ENCODE peak calls at places on chromosome 19, in four cellular contexts. One of them, this sample, is unnamed. For H3K4me1, the result is how much of the 10 kb centered on the place peaks cover.

GRCh38 chr19:17333611-17334413 is 843 bp downstream of the ANO8 start:
- DNase-seq in spleen: peak
- DNase-seq in tibial artery: no peak
- DNase-seq in CD8-positive, alpha-beta memory T cell: peak
- DNase-seq in this sample: peak

GRCh38 chr19:3163230-3163886 is 15.2 kb upstream of the S1PR4 start:
- DNase-seq in spleen: peak
- DNase-seq in CD8-positive, alpha-beta memory T cell: peak
- DNase-seq in tibial artery: peak
- DNase-seq in this sample: peak

GRCh38 chr19:52600639-52601024 is 30.5 kb downstream of the ZNF701 start:
- DNase-seq in spleen: peak
- DNase-seq in tibial artery: no peak
- DNase-seq in CD8-positive, alpha-beta memory T cell: peak
- DNase-seq in this sample: no peak

GRCh38 chr19:2887391-2887914 is 13.3 kb upstream of the ZNF57 start:
- DNase-seq in CD8-positive, alpha-beta memory T cell: no peak
- DNase-seq in tibial artery: peak
- DNase-seq in spleen: no peak
- DNase-seq in this sample: peak

GRCh38 chr19:41356984-41357739 is 3.4 kb upstream of the TGFB1 start:
- DNase-seq in spleen: no peak
- DNase-seq in tibial artery: no peak
- DNase-seq in CD8-positive, alpha-beta memory T cell: no peak
- DNase-seq in this sample: no peak

GRCh38 chr19:13938361-13939027 is at the start of gene PODNL1:
- DNase-seq in spleen: no peak
- DNase-seq in tibial artery: peak
- DNase-seq in CD8-positive, alpha-beta memory T cell: no peak
- DNase-seq in this sample: no peak

GRCh38 chr19:6100284-6100915 is 9.9 kb downstream of the RFX2 start:
- DNase-seq in tibial artery: peak
- DNase-seq in spleen: peak
- DNase-seq in CD8-positive, alpha-beta memory T cell: no peak
- DNase-seq in this sample: peak

GRCh38 chr19:50059045-50059444 is 33.2 kb downstream of the ZNF473 start:
- DNase-seq in CD8-positive, alpha-beta memory T cell: no peak
- DNase-seq in spleen: no peak
- DNase-seq in tibial artery: no peak
- DNase-seq in this sample: no peak

GRCh38 chr19:6723738-6724137 is 3.3 kb upstream of the C3 start:
- DNase-seq in spleen: no peak
- DNase-seq in CD8-positive, alpha-beta memory T cell: no peak
- DNase-seq in tibial artery: no peak
- DNase-seq in this sample: no peak

GRCh38 chr19:2546128-2547032 is 70.5 kb downstream of the GADD45B start:
- DNase-seq in CD8-positive, alpha-beta memory T cell: no peak
- DNase-seq in tibial artery: peak
- DNase-seq in spleen: peak
- DNase-seq in this sample: no peak

GRCh38 chr19:4861147-4861546 is 6.3 kb downstream of the PLIN3 start:
- DNase-seq in tibial artery: no peak
- DNase-seq in spleen: no peak
- DNase-seq in CD8-positive, alpha-beta memory T cell: no peak
- DNase-seq in this sample: no peak

GRCh38 chr19:6242677-6243076 is 37.1 kb downstream of the MLLT1 start:
- DNase-seq in tibial artery: no peak
- DNase-seq in spleen: peak
- DNase-seq in CD8-positive, alpha-beta memory T cell: no peak
- DNase-seq in this sample: no peak

GRCh38 chr19:7541481-7541824 is 5.9 kb downstream of the PNPLA6 start:
- DNase-seq in CD8-positive, alpha-beta memory T cell: no peak
- DNase-seq in spleen: no peak
- DNase-seq in tibial artery: no peak
- DNase-seq in this sample: no peak

GRCh38 chr19:10812902-10813404 is 23.1 kb downstream of the TMED1 start:
- DNase-seq in CD8-positive, alpha-beta memory T cell: no peak
- DNase-seq in tibial artery: peak
- DNase-seq in spleen: peak
- DNase-seq in this sample: no peak

GRCh38 chr19:15015946-15016542 is 33.2 kb upstream of the CASP14 start:
- DNase-seq in spleen: no peak
- DNase-seq in CD8-positive, alpha-beta memory T cell: no peak
- DNase-seq in tibial artery: no peak
- DNase-seq in this sample: no peak

GRCh38 chr19:42286349-42287016 is 15.4 kb upstream of the PRR19 start:
- DNase-seq in spleen: peak
- DNase-seq in tibial artery: peak
- DNase-seq in CD8-positive, alpha-beta memory T cell: no peak
- DNase-seq in this sample: no peak

GRCh38 chr19:35479278-35479677 is 11.0 kb downstream of the KRTDAP start:
- DNase-seq in spleen: peak
- DNase-seq in CD8-positive, alpha-beta memory T cell: no peak
- DNase-seq in tibial artery: no peak
- DNase-seq in this sample: no peak

GRCh38 chr19:2344381-2344870 is 15.6 kb upstream of the TMPRSS9 start:
- DNase-seq in tibial artery: no peak
- DNase-seq in spleen: no peak
- DNase-seq in CD8-positive, alpha-beta memory T cell: no peak
- DNase-seq in this sample: no peak

DNA sequence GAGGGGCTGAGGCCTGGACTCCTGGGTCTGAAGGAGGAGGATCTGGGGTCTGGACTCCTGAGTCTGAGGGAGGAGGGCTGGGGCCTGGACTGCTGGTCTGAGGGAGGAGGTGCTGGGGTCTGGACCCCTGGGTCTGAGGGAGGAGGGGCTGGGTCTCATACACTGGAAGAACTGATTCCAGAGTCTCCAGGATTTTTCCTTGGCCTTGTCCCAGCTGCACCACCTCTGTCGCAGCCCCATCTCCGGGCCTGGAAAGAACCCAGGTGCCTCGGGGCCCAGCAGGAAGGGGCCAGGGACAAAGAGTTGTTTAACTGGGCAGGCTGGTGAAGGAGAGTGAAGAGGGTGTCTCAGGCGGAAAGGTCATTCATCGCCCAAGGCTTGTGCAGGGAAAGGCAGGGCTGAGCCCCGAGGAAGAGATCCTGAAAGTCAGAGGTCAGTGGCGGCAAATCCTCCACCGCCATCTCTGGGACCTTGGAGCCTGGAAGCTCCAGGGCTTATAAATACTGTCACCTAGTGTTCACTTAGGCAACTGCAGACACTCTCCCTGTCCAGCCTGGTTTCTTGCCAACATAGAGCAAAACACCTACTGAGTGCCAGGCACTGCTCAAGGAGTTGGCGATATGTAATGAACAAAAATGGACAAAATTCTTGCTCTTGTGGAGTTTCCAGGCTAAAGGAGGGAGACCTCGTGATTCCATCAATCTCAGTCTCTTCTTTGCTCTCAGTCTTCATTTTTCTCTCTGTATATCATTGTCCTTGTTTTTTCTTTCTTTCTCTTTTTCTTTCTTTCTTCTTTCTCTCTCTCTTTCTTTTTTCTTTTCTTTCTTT is 4.4 kb upstream of the KCNN4 start:
- DNase-seq in tibial artery: peak
- DNase-seq in spleen: peak
- DNase-seq in CD8-positive, alpha-beta memory T cell: no peak
- DNase-seq in this sample: peak
- H3K4me1 ChIP-seq in tibial artery: under half
- H3K4me1 ChIP-seq in spleen: half or more
- H3K4me1 ChIP-seq in CD8-positive, alpha-beta memory T cell: under half
- H3K4me1 ChIP-seq in this sample: under half

DNA sequence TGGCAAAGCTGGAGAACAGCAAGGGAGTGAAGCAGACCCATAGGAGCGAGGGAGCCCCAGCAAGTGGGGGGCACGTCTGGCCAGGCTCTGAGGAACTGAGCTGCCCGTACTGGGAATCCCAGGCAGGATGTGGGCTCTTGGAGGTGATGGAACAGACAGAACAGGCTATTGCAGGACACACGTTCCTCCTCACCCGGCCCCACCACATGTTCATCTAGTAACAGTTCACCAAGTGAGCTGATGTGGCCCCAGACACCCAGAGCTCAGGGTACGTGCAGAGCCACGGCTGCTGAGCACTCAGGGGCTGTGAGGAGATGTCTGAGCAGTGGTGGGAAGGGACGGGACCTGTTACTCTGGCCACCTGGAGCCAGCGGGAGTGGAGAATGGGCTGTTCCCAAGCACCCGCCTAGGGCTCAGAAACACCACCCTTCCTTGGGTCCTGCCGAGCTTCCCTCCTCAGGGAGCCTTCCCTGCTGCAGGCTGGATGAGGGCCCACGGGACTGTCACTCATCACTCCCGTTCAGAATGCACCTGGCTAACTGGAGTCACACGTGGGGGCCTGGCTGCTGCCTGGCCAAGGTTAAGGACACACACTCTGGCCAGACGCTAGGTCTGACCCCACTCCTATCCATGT is 18.4 kb downstream of the ELL start:
- DNase-seq in CD8-positive, alpha-beta memory T cell: no peak
- DNase-seq in spleen: peak
- DNase-seq in tibial artery: no peak
- DNase-seq in this sample: no peak
- H3K4me1 ChIP-seq in CD8-positive, alpha-beta memory T cell: half or more
- H3K4me1 ChIP-seq in spleen: half or more
- H3K4me1 ChIP-seq in tibial artery: half or more
- H3K4me1 ChIP-seq in this sample: under half

GRCh38 chr19:32460476-32460875 is 54.9 kb downstream of the DPY19L3 start:
- DNase-seq in spleen: no peak
- DNase-seq in tibial artery: no peak
- DNase-seq in CD8-positive, alpha-beta memory T cell: no peak
- DNase-seq in this sample: no peak
- H3K4me1 ChIP-seq in spleen: under half
- H3K4me1 ChIP-seq in tibial artery: under half
- H3K4me1 ChIP-seq in CD8-positive, alpha-beta memory T cell: under half
- H3K4me1 ChIP-seq in this sample: under half

GRCh38 chr19:56112313-56112709 is 8.8 kb downstream of the ZNF787 start:
- DNase-seq in tibial artery: no peak
- DNase-seq in spleen: no peak
- DNase-seq in CD8-positive, alpha-beta memory T cell: no peak
- DNase-seq in this sample: no peak
- H3K4me1 ChIP-seq in tibial artery: half or more
- H3K4me1 ChIP-seq in spleen: half or more
- H3K4me1 ChIP-seq in CD8-positive, alpha-beta memory T cell: under half
- H3K4me1 ChIP-seq in this sample: under half

GRCh38 chr19:8639821-8640401 is 9.5 kb downstream of the NFILZ start:
- DNase-seq in spleen: no peak
- DNase-seq in tibial artery: no peak
- DNase-seq in CD8-positive, alpha-beta memory T cell: no peak
- DNase-seq in this sample: no peak

GRCh38 chr19:8641908-8642547 is 11.6 kb downstream of the NFILZ start:
- DNase-seq in tibial artery: no peak
- DNase-seq in CD8-positive, alpha-beta memory T cell: no peak
- DNase-seq in spleen: no peak
- DNase-seq in this sample: peak

GRCh38 chr19:8641221-8641907 is 10.9 kb downstream of the NFILZ start:
- DNase-seq in spleen: no peak
- DNase-seq in CD8-positive, alpha-beta memory T cell: no peak
- DNase-seq in tibial artery: no peak
- DNase-seq in this sample: no peak

GRCh38 chr19:8640402-8641004 is 10.1 kb downstream of the NFILZ start:
- DNase-seq in tibial artery: peak
- DNase-seq in spleen: peak
- DNase-seq in CD8-positive, alpha-beta memory T cell: no peak
- DNase-seq in this sample: no peak

GRCh38 chr19:8643860-8644653 is 13.6 kb downstream of the NFILZ start:
- DNase-seq in spleen: no peak
- DNase-seq in tibial artery: no peak
- DNase-seq in CD8-positive, alpha-beta memory T cell: no peak
- DNase-seq in this sample: no peak
- H3K4me1 ChIP-seq in spleen: half or more
- H3K4me1 ChIP-seq in tibial artery: under half
- H3K4me1 ChIP-seq in CD8-positive, alpha-beta memory T cell: under half
- H3K4me1 ChIP-seq in this sample: under half

GRCh38 chr19:29625316-29625715 is 19.2 kb downstream of the POP4 start:
- DNase-seq in tibial artery: no peak
- DNase-seq in spleen: peak
- DNase-seq in CD8-positive, alpha-beta memory T cell: no peak
- DNase-seq in this sample: no peak
- H3K4me1 ChIP-seq in tibial artery: under half
- H3K4me1 ChIP-seq in spleen: half or more
- H3K4me1 ChIP-seq in CD8-positive, alpha-beta memory T cell: half or more
- H3K4me1 ChIP-seq in this sample: under half

GRCh38 chr19:47419789-47420188 is 462 bp upstream of the MEIS3 start:
- DNase-seq in spleen: no peak
- DNase-seq in CD8-positive, alpha-beta memory T cell: no peak
- DNase-seq in tibial artery: no peak
- DNase-seq in this sample: no peak
- H3K4me1 ChIP-seq in spleen: under half
- H3K4me1 ChIP-seq in CD8-positive, alpha-beta memory T cell: under half
- H3K4me1 ChIP-seq in tibial artery: under half
- H3K4me1 ChIP-seq in this sample: under half

GRCh38 chr19:54207908-54208783 is 7.5 kb downstream of the RPS9 start:
- DNase-seq in CD8-positive, alpha-beta memory T cell: no peak
- DNase-seq in tibial artery: no peak
- DNase-seq in spleen: peak
- DNase-seq in this sample: no peak

GRCh38 chr19:54208784-54209057 is 8.1 kb downstream of the RPS9 start:
- DNase-seq in spleen: no peak
- DNase-seq in CD8-positive, alpha-beta memory T cell: no peak
- DNase-seq in tibial artery: no peak
- DNase-seq in this sample: no peak

GRCh38 chr19:54209748-54210494 is 9.3 kb downstream of the RPS9 start:
- DNase-seq in spleen: no peak
- DNase-seq in tibial artery: peak
- DNase-seq in CD8-positive, alpha-beta memory T cell: no peak
- DNase-seq in this sample: no peak

GRCh38 chr19:54211214-54211613 is 10.6 kb downstream of the RPS9 start:
- DNase-seq in tibial artery: no peak
- DNase-seq in spleen: peak
- DNase-seq in CD8-positive, alpha-beta memory T cell: no peak
- DNase-seq in this sample: no peak

DNA sequence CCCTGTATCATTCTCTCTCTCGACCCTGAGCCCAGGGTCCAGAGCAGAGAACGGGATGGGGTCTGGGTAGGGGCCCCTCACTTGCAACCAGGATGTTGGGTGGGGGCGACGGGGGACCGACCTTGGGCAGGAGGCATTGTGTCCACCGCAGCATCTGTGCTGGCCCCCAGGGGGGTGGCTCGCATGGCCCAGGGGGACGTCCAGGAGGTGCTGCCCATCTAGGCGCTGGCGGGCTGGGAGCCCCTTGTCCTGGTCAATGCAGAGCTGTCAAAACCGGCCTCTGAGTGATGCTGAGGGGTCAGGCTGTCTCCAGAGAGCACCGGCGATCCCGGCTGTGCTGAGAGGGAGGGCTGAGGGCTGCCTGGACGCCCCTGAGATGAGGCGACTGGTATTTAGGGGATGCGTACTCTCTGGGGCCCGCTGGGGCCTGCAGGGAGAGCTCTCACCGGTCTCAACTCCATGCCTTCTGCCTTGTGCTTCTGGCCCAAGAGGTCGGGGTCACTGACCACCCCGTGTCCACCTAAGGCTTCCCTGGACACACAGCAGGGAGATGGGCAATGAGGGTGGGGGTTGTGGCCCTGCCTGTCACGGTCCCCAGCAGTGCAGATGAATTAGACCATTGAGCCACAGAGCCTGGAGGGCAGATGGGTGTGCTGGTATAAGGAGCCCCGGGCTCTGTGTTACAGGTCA is 8.5 kb downstream of the RPS9 start:
- DNase-seq in tibial artery: no peak
- DNase-seq in spleen: peak
- DNase-seq in CD8-positive, alpha-beta memory T cell: no peak
- DNase-seq in this sample: no peak
- H3K4me1 ChIP-seq in tibial artery: under half
- H3K4me1 ChIP-seq in spleen: half or more
- H3K4me1 ChIP-seq in CD8-positive, alpha-beta memory T cell: half or more
- H3K4me1 ChIP-seq in this sample: under half

This sample was measured in MM.1S.